ENCODE peak calls at places on chromosomes 5 and 9, in nine cellular contexts. K is psoas muscle; C is ascending aorta; M is transverse colon; V is fibroblast of lung; R is tibial nerve; Z is CD4-positive, alpha-beta memory T cell; F is spleen; I is iPS DF 6.9. O is an unnamed sample. For H3K36me3 and H3K9me3, the result is how much of the 10 kb centered on the place peaks cover.

GRCh38 chr5:175520321-175520720 is 42.0 kb downstream of the SFXN1 start:
- DNase-seq in K (no peak), C (no peak), M (no peak), V (no peak), R (no peak), Z (no peak), F (no peak), I (no peak), O (no peak)

GRCh38 chr9:88590558-88591146 is 55.7 kb downstream of the NXNL2 start:
- DNase-seq in K (no peak), C (no peak), M (no peak), V (no peak), R (no peak), Z (no peak), F (no peak), I (peak), O (no peak)

GRCh38 chr9:110021891-110022290 is 186.1 kb downstream of the C9orf152 start:
- DNase-seq in K (no peak), C (no peak), M (no peak), V (no peak), R (no peak), Z (no peak), F (no peak), I (no peak), O (no peak)

GRCh38 chr9:136201609-136202448 is 3.1 kb downstream of the LHX3 start:
- DNase-seq in K (no peak), C (no peak), M (no peak), V (peak), R (no peak), Z (no peak), F (no peak), I (no peak), O (no peak)

GRCh38 chr9:136545065-136545965 is 533 bp downstream of the NOTCH1 start:
- DNase-seq in K (no peak), C (no peak), M (no peak), V (no peak), R (no peak), Z (peak), F (peak), I (no peak), O (peak)

GRCh38 chr5:135456238-135457099 is 4.3 kb upstream of the TIFAB start:
- DNase-seq in K (peak), C (peak), M (peak), V (peak), R (no peak), Z (no peak), F (peak), I (no peak), O (no peak)

GRCh38 chr9:129647635-129648034 is 5.7 kb upstream of the ASB6 start:
- DNase-seq in K (no peak), C (no peak), M (no peak), V (no peak), R (no peak), Z (no peak), F (no peak), I (no peak), O (no peak)

GRCh38 chr9:75539558-75539957 is 350.9 kb upstream of the PCSK5 start:
- DNase-seq in K (no peak), C (no peak), M (no peak), V (peak), R (no peak), Z (no peak), F (no peak), I (no peak), O (no peak)

GRCh38 chr5:52997424-52997823 is 8.3 kb downstream of the ITGA2 start:
- DNase-seq in K (no peak), C (no peak), M (no peak), V (no peak), R (no peak), Z (no peak), F (no peak), I (no peak), O (no peak)

DNA sequence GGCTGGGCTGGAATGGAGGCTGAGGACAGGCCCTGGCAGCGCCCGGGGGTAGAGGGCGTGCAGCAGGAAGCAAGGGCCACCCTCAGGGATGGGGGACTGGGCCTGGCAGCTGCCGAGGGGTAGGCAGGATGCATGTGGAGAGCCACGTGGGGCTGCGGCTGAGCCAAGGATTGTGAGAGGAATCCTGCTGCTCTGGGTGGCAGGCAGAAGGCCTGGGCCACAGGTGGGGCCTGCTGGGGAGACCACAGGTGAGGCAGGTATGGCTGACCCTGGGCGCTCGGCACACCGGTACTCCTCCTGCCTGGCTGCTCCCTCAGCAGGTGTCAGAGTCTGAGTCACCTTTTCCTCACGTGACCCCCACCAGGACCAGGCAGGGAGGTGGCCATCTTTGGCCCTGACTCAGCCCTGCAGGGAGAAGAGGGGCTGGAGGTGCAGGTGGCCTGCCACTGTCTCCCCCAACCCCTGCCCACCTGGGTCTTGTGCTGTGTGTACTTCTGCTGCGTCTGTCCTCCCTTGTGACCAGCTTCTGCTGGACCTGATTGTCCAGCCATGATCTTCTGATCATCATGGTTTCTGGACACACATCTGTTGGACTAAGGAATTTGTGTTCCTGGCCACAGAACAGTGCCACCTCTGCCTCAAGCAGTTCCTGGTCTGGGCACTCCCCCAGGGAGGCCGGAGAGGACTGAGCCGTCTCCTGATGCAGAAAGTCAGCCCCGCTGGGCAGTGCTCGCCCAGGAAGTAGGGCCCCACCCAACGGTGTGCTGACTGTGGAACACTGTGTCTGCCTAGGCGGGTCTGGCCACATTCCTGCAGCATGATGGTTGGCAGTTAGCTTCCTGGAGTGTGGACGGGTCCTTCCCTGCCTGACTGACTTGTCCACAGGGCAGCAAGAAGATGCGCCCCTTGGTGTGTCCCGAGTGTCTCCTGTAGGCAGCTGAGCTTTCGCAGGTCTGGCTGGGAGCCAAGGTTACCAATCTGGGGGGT is 6.4 kb downstream of the ARRDC1 start:
- DNase-seq in K (peak), C (peak), M (peak), V (peak), R (no peak), Z (no peak), F (no peak), I (no peak), O (no peak)
- H3K36me3 ChIP-seq in K (under half), C (under half), M (under half), V (under half), R (under half), Z (under half), F (half or more), I (under half), O (under half)

GRCh38 chr9:25677301-25678146 is 720 bp downstream of the TUSC1 start:
- DNase-seq in K (peak), C (peak), M (peak), V (peak), R (peak), Z (no peak), F (peak), I (peak), O (no peak)
- H3K4me3 ChIP-seq in K (peak), C (peak), M (peak), V (peak), R (peak), Z (no peak), F (peak), I (peak), O (no peak)

GRCh38 chr5:56340196-56340980 is 107.3 kb upstream of the ANKRD55 start:
- DNase-seq in K (no peak), C (no peak), M (no peak), V (no peak), R (no peak), Z (no peak), F (no peak), I (no peak), O (no peak)

GRCh38 chr5:56339732-56340131 is 106.6 kb upstream of the ANKRD55 start:
- DNase-seq in K (no peak), C (no peak), M (no peak), V (no peak), R (no peak), Z (no peak), F (no peak), I (no peak), O (no peak)

GRCh38 chr5:56342612-56343011 is 109.5 kb upstream of the ANKRD55 start:
- DNase-seq in K (no peak), C (no peak), M (no peak), V (no peak), R (no peak), Z (no peak), F (no peak), I (no peak), O (no peak)

GRCh38 chr5:56335212-56335611 is 102.1 kb upstream of the ANKRD55 start:
- DNase-seq in K (no peak), C (no peak), M (no peak), V (no peak), R (no peak), Z (no peak), F (no peak), I (no peak), O (no peak)

DNA sequence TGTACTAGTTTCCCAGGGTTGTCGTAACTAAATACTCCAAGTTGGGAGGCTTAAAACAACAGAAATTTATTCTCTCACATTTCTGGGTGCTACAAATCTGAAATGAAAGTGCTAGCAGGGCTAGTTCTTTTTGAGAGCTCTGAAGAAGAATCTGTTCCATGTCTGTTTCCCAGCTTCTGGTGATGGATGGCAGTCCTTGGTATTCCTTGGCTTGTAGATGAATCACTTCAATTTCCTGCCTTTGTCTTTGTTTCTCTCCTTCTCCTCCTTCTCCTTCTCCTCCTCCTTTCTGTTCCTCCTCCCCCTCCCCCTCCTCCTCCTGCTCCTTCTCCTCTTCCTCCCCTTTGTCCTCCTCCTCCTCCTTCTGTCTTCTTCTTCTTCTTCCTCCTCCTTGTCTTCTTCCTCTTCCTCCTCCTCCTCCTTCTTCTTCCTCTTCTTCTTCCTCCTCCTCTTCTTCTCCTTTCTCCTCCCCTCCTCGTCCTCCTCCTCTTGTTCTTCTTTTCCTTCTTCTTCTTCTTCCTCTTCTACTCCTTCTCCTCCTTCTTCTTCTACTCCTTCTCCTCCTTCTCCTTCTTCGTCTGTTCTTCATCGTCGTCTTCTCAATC is 104.7 kb upstream of the ANKRD55 start:
- DNase-seq in K (no peak), C (no peak), M (no peak), V (no peak), R (no peak), Z (no peak), F (no peak), I (no peak), O (no peak)
- H3K9me3 ChIP-seq in K (under half), C (under half), M (under half), V (under half), R (under half), Z (under half), F (under half), I (under half), O (under half)

GRCh38 chr5:14503017-14503680 is 78.4 kb upstream of the OTULINL start:
- DNase-seq in K (no peak), C (no peak), M (no peak), V (no peak), R (no peak), Z (no peak), F (no peak), I (no peak), O (no peak)
- H3K36me3 ChIP-seq in K (half or more), C (half or more), M (under half), V (half or more), R (under half), Z (under half), F (half or more), I (under half), O (under half)

DNA sequence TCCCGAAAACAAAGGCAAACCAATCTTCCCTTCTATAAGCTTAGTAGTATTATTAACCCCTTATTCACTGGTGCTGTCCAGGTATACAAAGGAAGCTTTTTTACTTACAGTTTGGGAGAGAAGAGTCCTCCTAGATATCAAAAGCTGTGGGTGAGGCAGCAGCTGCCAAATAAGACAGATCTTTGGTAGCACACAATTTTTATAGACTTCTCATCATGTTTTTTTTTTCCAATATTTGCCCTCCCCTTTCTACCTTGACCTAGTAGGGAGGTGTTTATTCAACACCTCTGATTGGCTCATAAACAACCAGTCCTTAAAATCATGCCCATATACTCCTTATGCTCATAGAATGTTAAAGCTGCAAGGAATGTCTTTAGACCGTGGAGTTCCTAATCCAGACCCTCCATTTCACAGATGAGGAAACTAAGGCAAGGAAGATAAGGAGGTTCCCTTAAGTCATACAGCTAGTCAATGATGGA is at the start of gene ALDOB:
- DNase-seq in K (no peak), C (no peak), M (no peak), V (no peak), R (no peak), Z (no peak), F (no peak), I (no peak), O (no peak)
- H3K4me3 ChIP-seq in K (no peak), C (no peak), M (no peak), V (no peak), R (no peak), Z (no peak), F (no peak), I (no peak), O (no peak)

DNA sequence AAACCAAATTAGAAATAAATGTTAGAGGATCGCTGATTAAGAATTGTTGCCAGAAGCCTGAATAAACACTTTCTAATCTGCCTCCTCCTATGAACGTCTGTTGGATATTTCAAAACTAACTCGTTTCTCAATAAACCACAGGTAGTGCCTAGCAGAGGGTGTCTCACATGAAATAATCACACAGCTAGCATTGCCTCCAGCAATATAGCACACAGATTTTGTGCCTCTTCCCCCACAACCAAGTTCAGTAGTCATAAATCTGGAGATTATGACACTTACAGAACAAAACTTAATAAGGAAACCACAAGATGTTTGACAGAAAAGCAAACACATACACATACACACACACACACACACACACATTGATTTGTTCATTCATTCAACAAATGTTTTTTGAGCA is 173.2 kb upstream of the CDH10 start:
- DNase-seq in K (no peak), C (no peak), M (no peak), V (no peak), R (no peak), Z (no peak), F (no peak), I (no peak), O (no peak)
- H3K9me3 ChIP-seq in K (under half), C (under half), M (under half), V (under half), R (under half), Z (under half), F (under half), I (under half), O (under half)

GRCh38 chr9:93057024-93057702 is 1.3 kb upstream of the SUSD3 start:
- DNase-seq in K (no peak), C (peak), M (no peak), V (no peak), R (no peak), Z (no peak), F (no peak), I (no peak), O (no peak)

GRCh38 chr9:93059960-93060591 is 1.6 kb downstream of the SUSD3 start:
- DNase-seq in K (no peak), C (peak), M (no peak), V (no peak), R (no peak), Z (no peak), F (no peak), I (no peak), O (no peak)

GRCh38 chr9:93057703-93058356 is 671 bp upstream of the SUSD3 start:
- DNase-seq in K (no peak), C (peak), M (no peak), V (no peak), R (no peak), Z (no peak), F (peak), I (no peak), O (peak)

GRCh38 chr9:93059097-93059959 is 827 bp downstream of the SUSD3 start:
- DNase-seq in K (no peak), C (peak), M (peak), V (no peak), R (no peak), Z (no peak), F (peak), I (no peak), O (peak)

DNA sequence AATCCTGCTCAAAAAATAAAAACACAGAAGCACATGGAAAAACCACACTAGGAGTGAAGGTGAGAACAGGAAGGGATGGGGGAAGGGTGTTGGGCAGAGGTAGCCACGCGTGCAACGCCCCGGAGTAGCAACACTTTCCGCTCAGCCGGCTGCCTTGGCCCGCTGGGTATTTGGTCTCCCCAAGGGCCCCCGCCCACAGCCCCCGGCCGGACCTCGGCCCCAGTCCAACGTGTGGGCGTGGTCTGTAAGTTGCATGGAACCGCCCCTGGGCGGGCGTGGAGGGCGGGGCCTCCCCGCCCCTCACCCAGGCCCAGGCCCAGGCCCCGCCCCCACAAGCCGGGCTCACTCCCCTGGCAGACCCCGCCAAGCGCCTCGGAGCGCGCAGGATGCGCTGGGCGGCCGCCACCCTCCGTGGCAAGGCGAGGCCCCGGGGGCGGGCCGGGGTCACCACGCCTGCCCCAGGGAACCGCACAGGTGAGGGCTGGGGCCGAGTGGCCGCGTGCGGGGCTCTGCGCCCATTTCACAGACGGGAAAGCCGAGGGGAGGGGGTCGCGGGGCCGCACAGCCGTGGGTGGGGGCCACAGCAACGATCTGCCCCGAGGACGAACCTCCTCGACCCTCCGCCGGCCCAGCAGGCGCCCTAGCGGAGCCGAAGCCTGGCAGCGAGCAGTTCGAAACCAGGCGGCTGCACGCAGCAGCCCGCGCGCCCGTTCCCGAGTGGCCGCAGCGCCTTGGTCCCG is at the start of gene SUSD3:
- DNase-seq in K (peak), C (peak), M (peak), V (peak), R (no peak), Z (peak), F (peak), I (peak), O (peak)
- H3K36me3 ChIP-seq in K (under half), C (under half), M (under half), V (under half), R (under half), Z (under half), F (under half), I (under half), O (under half)

GRCh38 chr5:159313197-159313596 is 17.1 kb downstream of the IL12B start:
- DNase-seq in K (no peak), C (no peak), M (no peak), V (no peak), R (no peak), Z (no peak), F (no peak), I (no peak), O (no peak)

GRCh38 chr5:159309689-159310433 is 20.4 kb downstream of the IL12B start:
- DNase-seq in K (no peak), C (no peak), M (no peak), V (no peak), R (no peak), Z (no peak), F (no peak), I (no peak), O (no peak)

GRCh38 chr5:159316519-159317383 is 13.5 kb downstream of the IL12B start:
- DNase-seq in K (no peak), C (no peak), M (peak), V (peak), R (no peak), Z (peak), F (no peak), I (peak), O (peak)

GRCh38 chr5:159310492-159310891 is 19.8 kb downstream of the IL12B start:
- DNase-seq in K (no peak), C (no peak), M (peak), V (peak), R (no peak), Z (no peak), F (peak), I (no peak), O (no peak)

DNA sequence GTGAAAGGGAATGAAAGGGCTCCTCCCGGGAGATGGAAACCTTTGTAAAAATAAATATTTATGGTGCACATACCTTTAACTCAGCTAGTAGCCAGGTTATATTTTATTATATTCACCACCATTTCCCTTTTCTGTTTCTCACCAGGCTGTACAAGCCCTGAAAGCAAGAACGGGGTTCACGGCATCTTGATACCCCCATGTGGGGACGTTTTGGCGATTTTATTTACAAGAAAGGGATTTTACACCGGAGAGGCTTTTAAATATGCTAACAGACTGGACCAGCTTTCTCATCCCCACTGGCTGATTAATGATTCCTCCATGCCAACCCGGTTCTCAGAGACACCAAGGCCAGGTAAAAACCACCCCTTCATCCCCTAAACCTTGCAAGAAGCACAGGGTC is 19.2 kb downstream of the IL12B start:
- DNase-seq in K (no peak), C (no peak), M (no peak), V (no peak), R (no peak), Z (no peak), F (no peak), I (no peak), O (no peak)
- H3K4me3 ChIP-seq in K (no peak), C (no peak), M (peak), V (no peak), R (no peak), Z (no peak), F (no peak), I (no peak), O (no peak)

O was measured in CD8-positive, alpha-beta memory T cell.